ENCODE peak calls at places on chromosomes 4 and X, in eight cellular contexts. A is amniotic epithelial cell; B is glutamatergic neuron; X is esophagus muscularis mucosa; L is activated CD4-positive, alpha-beta T cell treated with anti-CD3 and anti-CD28 coated beads for 24 hours; F is lower lobe of right lung; G is activated CD8-positive, alpha-beta memory T cell treated with anti-CD3 and anti-CD28 coated beads for 48 hours; V is nucleus accumbens. S is an unnamed sample.

GRCh38 chr4:13892739-13893105 is 265.2 kb upstream of the BOD1L1 start:
- DNase-seq in F (no peak), L (no peak), V (no peak), X (peak), A (peak), G (no peak), B (no peak), S (no peak)

GRCh38 chrX:55312655-55313054 is 47.9 kb upstream of the PAGE3 start:
- DNase-seq in X (no peak), L (no peak), B (no peak), V (no peak), F (no peak), G (no peak), A (no peak), S (no peak)

GRCh38 chr4:153383131-153383530 is 38.6 kb downstream of the MND1 start:
- DNase-seq in X (no peak), V (no peak), B (no peak), G (no peak), A (peak), L (no peak), F (no peak), S (no peak)

GRCh38 chrX:136754641-136755040 is 26.1 kb downstream of the ARHGEF6 start:
- DNase-seq in X (no peak), A (no peak), G (no peak), F (no peak), B (no peak), L (no peak), V (peak), S (no peak)

GRCh38 chr4:84159767-84160166 is 339.3 kb downstream of the NKX6-1 start:
- DNase-seq in X (no peak), V (no peak), A (no peak), F (no peak), B (peak), G (no peak), L (no peak), S (no peak)

GRCh38 chr4:153521995-153522799 is 56.0 kb downstream of the TMEM131L start:
- DNase-seq in F (no peak), L (peak), X (no peak), G (peak), A (no peak), V (no peak), B (no peak), S (peak)

GRCh38 chr4:111601671-111602070 is 543.6 kb upstream of the FAM241A start:
- DNase-seq in L (no peak), X (no peak), V (no peak), B (no peak), F (no peak), G (no peak), A (no peak), S (no peak)

GRCh38 chr4:154473497-154473896 is 18.1 kb downstream of the DCHS2 start:
- DNase-seq in A (no peak), B (no peak), V (no peak), X (no peak), F (no peak), L (no peak), G (no peak), S (no peak)

GRCh38 chr4:99790796-99791617 is 25.6 kb upstream of the DAPP1 start:
- DNase-seq in V (no peak), B (no peak), X (no peak), F (no peak), L (no peak), A (peak), G (no peak), S (no peak)

GRCh38 chr4:86453044-86453501 is 93.2 kb upstream of the MAPK10 start:
- DNase-seq in B (no peak), F (no peak), L (no peak), A (no peak), X (no peak), G (no peak), V (no peak), S (no peak)

GRCh38 chr4:71050809-71051208 is 57.4 kb downstream of the DCK start:
- DNase-seq in L (no peak), G (no peak), A (peak), V (no peak), B (no peak), X (no peak), F (no peak), S (no peak)

GRCh38 chr4:43296946-43297528 is 404.5 kb downstream of the GRXCR1 start:
- DNase-seq in X (no peak), G (no peak), B (no peak), V (no peak), A (no peak), L (no peak), F (no peak), S (no peak)

GRCh38 chr4:82801910-82802521 is 3.4 kb upstream of the SCD5 start:
- DNase-seq in L (no peak), G (no peak), V (no peak), B (peak), X (no peak), A (no peak), F (no peak), S (no peak)

GRCh38 chrX:37078434-37078703 is 70.2 kb downstream of the FAM47C start:
- DNase-seq in G (no peak), V (no peak), X (no peak), B (no peak), F (no peak), A (no peak), L (no peak), S (no peak)

GRCh38 chrX:23908219-23909003 is 605 bp downstream of the CXorf58 start:
- DNase-seq in A (no peak), L (no peak), G (no peak), V (no peak), X (no peak), B (no peak), F (no peak), S (no peak)

GRCh38 chr4:145108128-145108527 is 10.0 kb downstream of the ABCE1 start:
- DNase-seq in L (no peak), X (no peak), B (no peak), A (no peak), V (no peak), G (no peak), F (no peak), S (no peak)

GRCh38 chrX:150731795-150732194 is 38.6 kb downstream of the MTMR1 start:
- DNase-seq in G (peak), X (no peak), V (peak), A (peak), B (no peak), L (peak), F (no peak), S (peak)

GRCh38 chr4:30269850-30270249 is 450.3 kb upstream of the PCDH7 start:
- DNase-seq in X (no peak), F (no peak), B (no peak), L (no peak), V (no peak), A (peak), G (no peak), S (no peak)

GRCh38 chr4:150572704-150573504 is 9.0 kb upstream of the MAB21L2 start:
- DNase-seq in L (no peak), A (peak), F (no peak), B (no peak), X (no peak), G (no peak), V (no peak), S (no peak)

GRCh38 chr4:41454393-41454792 is 83.6 kb upstream of the LIMCH1 start:
- DNase-seq in B (peak), F (peak), X (no peak), A (no peak), G (no peak), L (no peak), V (no peak), S (no peak)

GRCh38 chr4:35556387-35556786 is 687.9 kb downstream of the ARAP2 start:
- DNase-seq in A (no peak), F (no peak), X (no peak), B (no peak), L (no peak), G (no peak), V (no peak), S (no peak)

GRCh38 chr4:1770245-1770644 is 22.8 kb upstream of the FGFR3 start:
- DNase-seq in F (no peak), B (no peak), A (no peak), G (no peak), V (peak), L (no peak), X (no peak), S (no peak)

GRCh38 chr4:139014391-139015268 is 951 bp upstream of the NOCT start:
- DNase-seq in L (no peak), G (no peak), X (no peak), A (peak), V (no peak), B (no peak), F (no peak), S (no peak)

GRCh38 chr4:134677209-134677814 is 475.7 kb upstream of the PABPC4L start:
- DNase-seq in V (no peak), L (no peak), G (no peak), A (no peak), X (no peak), B (no peak), F (no peak), S (no peak)

GRCh38 chr4:6383019-6383404 is 89.4 kb downstream of the PPP2R2C start:
- DNase-seq in V (no peak), B (no peak), L (no peak), A (no peak), G (no peak), F (peak), X (no peak), S (no peak)

GRCh38 chrX:49761481-49761880 is 65.7 kb upstream of the PAGE1 start:
- DNase-seq in V (no peak), B (no peak), X (no peak), A (peak), G (no peak), F (no peak), L (no peak), S (no peak)

GRCh38 chrX:24149346-24150050 is at the start of gene ZFX:
- DNase-seq in A (peak), L (no peak), G (peak), F (peak), V (peak), B (peak), X (no peak), S (peak)

GRCh38 chr4:33407496-33407895 is 2687.3 kb downstream of the PCDH7 start:
- DNase-seq in B (no peak), F (no peak), V (no peak), A (peak), G (no peak), L (no peak), X (no peak), S (no peak)

GRCh38 chr4:29770627-29771026 is 949.5 kb upstream of the PCDH7 start:
- DNase-seq in X (no peak), A (peak), B (no peak), V (no peak), G (no peak), F (no peak), L (no peak), S (no peak)

GRCh38 chr4:123443401-123444297 is 47.1 kb downstream of the SPRY1 start:
- DNase-seq in G (no peak), X (no peak), F (peak), L (no peak), V (no peak), A (peak), B (no peak), S (no peak)

GRCh38 chr4:145786261-145786660 is 106.3 kb downstream of the C4orf51 start:
- DNase-seq in B (no peak), G (no peak), A (no peak), L (no peak), V (no peak), X (no peak), F (no peak), S (no peak)

GRCh38 chr4:182489607-182490006 is 246.4 kb downstream of the TENM3 start:
- DNase-seq in X (no peak), V (no peak), G (no peak), A (no peak), F (no peak), B (no peak), L (no peak), S (no peak)

GRCh38 chr4:1246111-1246881 is 2.6 kb downstream of the CTBP1 start:
- DNase-seq in G (no peak), F (peak), X (no peak), L (no peak), V (no peak), A (no peak), B (no peak), S (no peak)

GRCh38 chrX:3348191-3348590 is 1.7 kb upstream of the MXRA5 start:
- DNase-seq in B (no peak), G (no peak), V (no peak), L (no peak), F (no peak), A (no peak), X (no peak), S (no peak)

GRCh38 chr4:124431663-124432192 is 280.8 kb downstream of the ANKRD50 start:
- DNase-seq in F (no peak), X (no peak), G (no peak), V (no peak), B (no peak), A (peak), L (no peak), S (no peak)